ENCODE peak calls at places on chromosomes 13 and 19, in eight cellular contexts. X, K, Y, I, D, N, F and V are unnamed samples.
A peak's percentile ranks its signal among the peaks of the same experiment; 100 is the strongest.

GRCh38 chr13:40069173-40070044 is 413.9 kb downstream of the COG6 start:
- DNase-seq in X (peak; percentile 65), K (peak; percentile 61), Y (peak; percentile 61), I (peak; percentile 77), D (peak; percentile 80), N (peak; percentile 23), F (peak; percentile 77), V (peak; percentile 72)

GRCh38 chr13:53138369-53139036 is 109.9 kb downstream of the OLFM4 start:
- DNase-seq in X (peak; percentile 61), K (no peak), Y (no peak), I (no peak), D (peak; percentile 36), N (no peak), F (no peak), V (no peak)

GRCh38 chr19:54094601-54095000 is 6.0 kb downstream of the OSCAR start:
- DNase-seq in X (no peak), K (no peak), Y (no peak), I (no peak), D (no peak), N (no peak), F (no peak), V (no peak)

GRCh38 chr13:38008636-38009035 is 139.1 kb upstream of the TRPC4 start:
- DNase-seq in X (peak; percentile 6), K (no peak), Y (no peak), I (no peak), D (no peak), N (no peak), F (no peak), V (no peak)

GRCh38 chr13:39379667-39380655 is 223.0 kb downstream of the LHFPL6 start:
- DNase-seq in X (no peak), K (no peak), Y (no peak), I (no peak), D (no peak), N (no peak), F (no peak), V (no peak)

GRCh38 chr19:56107626-56108351 is 13.3 kb downstream of the ZNF787 start:
- DNase-seq in X (no peak), K (no peak), Y (no peak), I (no peak), D (no peak), N (no peak), F (no peak), V (no peak)

GRCh38 chr13:58300224-58300623 is 668.7 kb downstream of the PCDH17 start:
- DNase-seq in X (no peak), K (no peak), Y (no peak), I (no peak), D (no peak), N (no peak), F (no peak), V (no peak)

GRCh38 chr13:35785563-35786327 is 309.3 kb upstream of the MAB21L1 start:
- DNase-seq in X (no peak), K (no peak), Y (no peak), I (no peak), D (no peak), N (no peak), F (no peak), V (no peak)

GRCh38 chr19:19647037-19647835 is 3.8 kb upstream of the GMIP start:
- DNase-seq in X (no peak), K (no peak), Y (no peak), I (no peak), D (no peak), N (no peak), F (no peak), V (no peak)

GRCh38 chr19:36837525-36837901 is 674 bp downstream of the ZNF790 start:
- DNase-seq in X (no peak), K (no peak), Y (no peak), I (no peak), D (no peak), N (no peak), F (peak; percentile 11), V (no peak)

GRCh38 chr19:18389095-18389735 is 3.3 kb downstream of the GDF15 start:
- DNase-seq in X (no peak), K (no peak), Y (no peak), I (no peak), D (no peak), N (no peak), F (no peak), V (no peak)

GRCh38 chr19:18386543-18387251 is 739 bp downstream of the GDF15 start:
- DNase-seq in X (peak; percentile 58), K (no peak), Y (no peak), I (no peak), D (no peak), N (no peak), F (no peak), V (no peak)

GRCh38 chr19:18388328-18389094 is 2.6 kb downstream of the GDF15 start:
- DNase-seq in X (peak; percentile 57), K (peak; percentile 83), Y (peak; percentile 76), I (peak; percentile 86), D (peak; percentile 83), N (no peak), F (peak; percentile 76), V (no peak)

GRCh38 chr19:18385675-18386542 is at the start of gene GDF15:
- DNase-seq in X (peak; percentile 91), K (peak; percentile 50), Y (no peak), I (peak; percentile 46), D (peak; percentile 61), N (peak; percentile 77), F (no peak), V (no peak)

DNA sequence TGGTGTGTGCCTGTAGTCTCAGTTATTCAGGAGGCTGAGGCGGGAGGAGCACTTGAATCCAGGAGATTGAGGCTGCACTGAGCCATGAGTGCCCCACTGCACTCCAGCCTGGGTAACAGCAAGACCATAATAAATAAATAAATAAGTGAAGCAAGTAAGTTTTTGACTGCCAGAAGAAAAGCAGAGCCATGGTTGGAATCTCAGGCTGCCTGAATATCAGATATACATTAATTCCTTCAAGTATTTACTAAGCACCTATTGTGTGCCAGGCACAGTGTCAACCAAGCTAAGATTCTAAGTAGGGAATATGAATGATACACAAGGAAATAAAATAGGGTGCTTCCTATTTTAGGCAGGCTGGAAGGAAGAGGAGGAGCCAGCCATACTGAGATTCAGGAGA is 1.4 kb downstream of the GDF15 start:
- DNase-seq in X (peak; percentile 50), K (no peak), Y (no peak), I (no peak), D (no peak), N (no peak), F (no peak), V (no peak)
- H3K27ac ChIP-seq in X (peak overlapping the region; percentile 81), K (no peak overlapping the region), Y (no peak overlapping the region), I (no peak overlapping the region), D (no peak overlapping the region), N (peak overlapping the region; percentile 31), F (no peak overlapping the region), V (no peak overlapping the region)

GRCh38 chr13:26967119-26968038 is 204.2 kb downstream of the USP12 start:
- DNase-seq in X (peak; percentile 63), K (no peak), Y (no peak), I (peak; percentile 49), D (peak; percentile 63), N (peak; percentile 24), F (no peak), V (no peak)
- H3K27ac ChIP-seq in X (no peak overlapping the region), K (no peak overlapping the region), Y (no peak overlapping the region), I (no peak overlapping the region), D (peak overlapping the region; percentile 40), N (no peak overlapping the region), F (no peak overlapping the region), V (no peak overlapping the region)

DNA sequence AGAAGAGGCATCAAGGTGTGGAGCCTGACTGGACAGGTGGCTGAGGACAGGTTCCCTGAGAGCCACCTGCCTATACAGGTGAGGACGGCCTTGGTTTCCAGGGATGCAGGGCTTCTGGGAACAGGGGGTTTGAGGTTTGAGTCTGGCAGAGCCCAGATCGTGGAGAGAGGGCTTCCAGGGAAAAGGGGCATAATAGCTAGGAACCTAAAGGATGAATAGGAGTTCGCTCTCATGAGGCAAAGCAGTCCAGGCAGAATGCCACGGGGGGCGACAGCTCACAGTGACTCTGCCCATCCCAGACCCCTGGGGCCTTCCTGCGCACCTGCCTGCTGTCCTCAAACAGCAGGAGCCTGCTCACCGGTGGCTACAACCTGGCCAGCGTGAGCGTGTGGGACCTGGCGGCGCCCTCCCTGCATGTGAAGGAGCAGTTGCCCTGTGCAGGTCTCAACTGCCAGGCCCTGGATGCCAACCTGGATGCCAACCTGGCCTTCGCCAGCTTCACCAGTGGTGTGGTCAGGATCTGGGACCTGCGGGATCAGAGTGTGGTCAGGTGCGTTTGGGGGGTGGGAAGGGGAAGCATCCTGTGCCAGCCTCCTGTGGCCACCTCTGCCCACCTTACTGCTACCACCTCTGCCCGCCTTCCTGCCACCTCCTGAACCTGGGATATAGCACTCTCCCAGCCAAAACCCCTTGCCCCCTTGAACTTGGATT is 12.0 kb downstream of the TLE6 start:
- DNase-seq in X (no peak), K (no peak), Y (no peak), I (no peak), D (no peak), N (no peak), F (no peak), V (no peak)
- H3K27ac ChIP-seq in X (no peak overlapping the region), K (no peak overlapping the region), Y (no peak overlapping the region), I (no peak overlapping the region), D (no peak overlapping the region), N (no peak overlapping the region), F (no peak overlapping the region), V (no peak overlapping the region)

GRCh38 chr19:7000816-7001215 is 20.4 kb downstream of the MBD3L2B start:
- DNase-seq in X (no peak), K (no peak), Y (no peak), I (no peak), D (no peak), N (no peak), F (no peak), V (no peak)
- H3K27ac ChIP-seq in X (no peak overlapping the region), K (no peak overlapping the region), Y (no peak overlapping the region), I (no peak overlapping the region), D (no peak overlapping the region), N (no peak overlapping the region), F (no peak overlapping the region), V (no peak overlapping the region)

GRCh38 chr19:14117668-14118164 is at the start of gene PRKACA:
- DNase-seq in X (peak; percentile 99), K (peak; percentile 99), Y (peak; percentile 99), I (peak; percentile 99), D (peak; percentile 99), N (peak; percentile 98), F (peak; percentile 97), V (peak; percentile 93)

GRCh38 chr19:14119644-14120496 is 2.3 kb upstream of the PRKACA start:
- DNase-seq in X (no peak), K (no peak), Y (no peak), I (no peak), D (no peak), N (no peak), F (no peak), V (no peak)

GRCh38 chr19:14116525-14116917 is 1.0 kb downstream of the PRKACA start:
- DNase-seq in X (no peak), K (no peak), Y (no peak), I (no peak), D (no peak), N (no peak), F (no peak), V (no peak)

GRCh38 chr19:14116918-14117578 is 514 bp downstream of the PRKACA start:
- DNase-seq in X (no peak), K (no peak), Y (no peak), I (peak; percentile 52), D (peak; percentile 42), N (no peak), F (peak; percentile 20), V (peak; percentile 27)

GRCh38 chr19:14118165-14119051 is 846 bp upstream of the PRKACA start:
- DNase-seq in X (peak; percentile 88), K (no peak), Y (peak; percentile 81), I (peak; percentile 80), D (peak; percentile 77), N (no peak), F (peak; percentile 38), V (peak; percentile 85)
- H3K27ac ChIP-seq in X (peak overlapping the region; percentile 87), K (peak overlapping the region; percentile 30), Y (peak overlapping the region; percentile 95), I (peak overlapping the region; percentile 100), D (peak overlapping the region; percentile 100), N (peak overlapping the region; percentile 97), F (peak overlapping the region; percentile 52), V (peak overlapping the region; percentile 99)

GRCh38 chr13:41561179-41561578 is 103.8 kb downstream of the RGCC start:
- DNase-seq in X (peak; percentile 57), K (no peak), Y (no peak), I (no peak), D (no peak), N (no peak), F (no peak), V (no peak)
- H3K27ac ChIP-seq in X (peak overlapping the region; percentile 87), K (no peak overlapping the region), Y (no peak overlapping the region), I (no peak overlapping the region), D (peak overlapping the region; percentile 54), N (no peak overlapping the region), F (no peak overlapping the region), V (peak overlapping the region; percentile 93)